ENCODE peak calls at places on chromosome 12, in eight cellular contexts. One of them, this sample, is unnamed.

GRCh38 chr12:76623929-76624328 is 64.4 kb upstream of the OSBPL8 start:
- DNase-seq in stimulated activated CD4-positive, alpha-beta T cell treated with anti-CD3 and anti-CD28 coated beads, Interleukin-2, amount 100 ng/mL, for 24 hours: no peak
- DNase-seq in ecto neural progenitor cell: no peak
- DNase-seq in A549: no peak
- DNase-seq in mucosa of descending colon: peak
- DNase-seq in iPS-NIHi11: no peak
- DNase-seq in adrenal gland: no peak
- DNase-seq in H9: no peak
- DNase-seq in this sample: no peak

GRCh38 chr12:47636908-47637780 is 68.7 kb downstream of the RPAP3 start:
- DNase-seq in iPS-NIHi11: peak
- DNase-seq in adrenal gland: no peak
- DNase-seq in ecto neural progenitor cell: peak
- DNase-seq in H9: peak
- DNase-seq in A549: peak
- DNase-seq in mucosa of descending colon: peak
- DNase-seq in stimulated activated CD4-positive, alpha-beta T cell treated with anti-CD3 and anti-CD28 coated beads, Interleukin-2, amount 100 ng/mL, for 24 hours: peak
- DNase-seq in this sample: peak

GRCh38 chr12:72273499-72273837 is 1.3 kb downstream of the TRHDE start:
- DNase-seq in iPS-NIHi11: peak
- DNase-seq in adrenal gland: no peak
- DNase-seq in ecto neural progenitor cell: peak
- DNase-seq in mucosa of descending colon: no peak
- DNase-seq in H9: no peak
- DNase-seq in stimulated activated CD4-positive, alpha-beta T cell treated with anti-CD3 and anti-CD28 coated beads, Interleukin-2, amount 100 ng/mL, for 24 hours: no peak
- DNase-seq in A549: no peak
- DNase-seq in this sample: peak

GRCh38 chr12:132479291-132479690 is 10.7 kb upstream of the FBRSL1 start:
- DNase-seq in stimulated activated CD4-positive, alpha-beta T cell treated with anti-CD3 and anti-CD28 coated beads, Interleukin-2, amount 100 ng/mL, for 24 hours: no peak
- DNase-seq in iPS-NIHi11: no peak
- DNase-seq in ecto neural progenitor cell: no peak
- DNase-seq in H9: no peak
- DNase-seq in A549: no peak
- DNase-seq in mucosa of descending colon: no peak
- DNase-seq in adrenal gland: no peak
- DNase-seq in this sample: no peak

GRCh38 chr12:108832208-108832607 is 25.2 kb downstream of the SSH1 start:
- DNase-seq in mucosa of descending colon: no peak
- DNase-seq in H9: no peak
- DNase-seq in stimulated activated CD4-positive, alpha-beta T cell treated with anti-CD3 and anti-CD28 coated beads, Interleukin-2, amount 100 ng/mL, for 24 hours: no peak
- DNase-seq in ecto neural progenitor cell: no peak
- DNase-seq in iPS-NIHi11: no peak
- DNase-seq in adrenal gland: no peak
- DNase-seq in A549: no peak
- DNase-seq in this sample: no peak

GRCh38 chr12:89883630-89884364 is 175.2 kb upstream of the ATP2B1 start:
- DNase-seq in mucosa of descending colon: no peak
- DNase-seq in stimulated activated CD4-positive, alpha-beta T cell treated with anti-CD3 and anti-CD28 coated beads, Interleukin-2, amount 100 ng/mL, for 24 hours: no peak
- DNase-seq in A549: no peak
- DNase-seq in adrenal gland: no peak
- DNase-seq in iPS-NIHi11: peak
- DNase-seq in ecto neural progenitor cell: peak
- DNase-seq in H9: peak
- DNase-seq in this sample: no peak

GRCh38 chr12:50082644-50083043 is 2.5 kb upstream of the SMARCD1 start:
- DNase-seq in mucosa of descending colon: peak
- DNase-seq in adrenal gland: no peak
- DNase-seq in iPS-NIHi11: no peak
- DNase-seq in ecto neural progenitor cell: no peak
- DNase-seq in A549: peak
- DNase-seq in H9: no peak
- DNase-seq in stimulated activated CD4-positive, alpha-beta T cell treated with anti-CD3 and anti-CD28 coated beads, Interleukin-2, amount 100 ng/mL, for 24 hours: no peak
- DNase-seq in this sample: no peak

GRCh38 chr12:13222076-13222475 is 25.6 kb downstream of the EMP1 start:
- DNase-seq in adrenal gland: no peak
- DNase-seq in stimulated activated CD4-positive, alpha-beta T cell treated with anti-CD3 and anti-CD28 coated beads, Interleukin-2, amount 100 ng/mL, for 24 hours: no peak
- DNase-seq in iPS-NIHi11: no peak
- DNase-seq in H9: no peak
- DNase-seq in mucosa of descending colon: peak
- DNase-seq in A549: peak
- DNase-seq in ecto neural progenitor cell: peak
- DNase-seq in this sample: no peak

GRCh38 chr12:76634074-76634570 is 74.6 kb upstream of the OSBPL8 start:
- DNase-seq in iPS-NIHi11: peak
- DNase-seq in A549: no peak
- DNase-seq in stimulated activated CD4-positive, alpha-beta T cell treated with anti-CD3 and anti-CD28 coated beads, Interleukin-2, amount 100 ng/mL, for 24 hours: no peak
- DNase-seq in mucosa of descending colon: no peak
- DNase-seq in adrenal gland: no peak
- DNase-seq in H9: no peak
- DNase-seq in ecto neural progenitor cell: no peak
- DNase-seq in this sample: no peak

GRCh38 chr12:131445184-131445974 is 265.5 kb upstream of the SFSWAP start:
- DNase-seq in H9: peak
- DNase-seq in mucosa of descending colon: no peak
- DNase-seq in stimulated activated CD4-positive, alpha-beta T cell treated with anti-CD3 and anti-CD28 coated beads, Interleukin-2, amount 100 ng/mL, for 24 hours: no peak
- DNase-seq in ecto neural progenitor cell: peak
- DNase-seq in adrenal gland: peak
- DNase-seq in A549: no peak
- DNase-seq in iPS-NIHi11: no peak
- DNase-seq in this sample: no peak

GRCh38 chr12:121632069-121632970 is 6.0 kb downstream of the ORAI1 start:
- DNase-seq in stimulated activated CD4-positive, alpha-beta T cell treated with anti-CD3 and anti-CD28 coated beads, Interleukin-2, amount 100 ng/mL, for 24 hours: no peak
- DNase-seq in ecto neural progenitor cell: no peak
- DNase-seq in adrenal gland: no peak
- DNase-seq in A549: no peak
- DNase-seq in iPS-NIHi11: no peak
- DNase-seq in mucosa of descending colon: no peak
- DNase-seq in H9: no peak
- DNase-seq in this sample: no peak

GRCh38 chr12:53989227-53990113 is 4.5 kb downstream of the HOXC10 start:
- DNase-seq in adrenal gland: no peak
- DNase-seq in iPS-NIHi11: no peak
- DNase-seq in A549: peak
- DNase-seq in H9: no peak
- DNase-seq in stimulated activated CD4-positive, alpha-beta T cell treated with anti-CD3 and anti-CD28 coated beads, Interleukin-2, amount 100 ng/mL, for 24 hours: no peak
- DNase-seq in ecto neural progenitor cell: no peak
- DNase-seq in mucosa of descending colon: peak
- DNase-seq in this sample: no peak

GRCh38 chr12:130671556-130671955 is 44.5 kb downstream of the RIMBP2 start:
- DNase-seq in ecto neural progenitor cell: no peak
- DNase-seq in A549: no peak
- DNase-seq in stimulated activated CD4-positive, alpha-beta T cell treated with anti-CD3 and anti-CD28 coated beads, Interleukin-2, amount 100 ng/mL, for 24 hours: no peak
- DNase-seq in mucosa of descending colon: no peak
- DNase-seq in iPS-NIHi11: no peak
- DNase-seq in H9: no peak
- DNase-seq in adrenal gland: no peak
- DNase-seq in this sample: no peak

GRCh38 chr12:104478396-104479140 is 21.8 kb downstream of the CHST11 start:
- DNase-seq in stimulated activated CD4-positive, alpha-beta T cell treated with anti-CD3 and anti-CD28 coated beads, Interleukin-2, amount 100 ng/mL, for 24 hours: no peak
- DNase-seq in mucosa of descending colon: no peak
- DNase-seq in iPS-NIHi11: no peak
- DNase-seq in H9: no peak
- DNase-seq in A549: no peak
- DNase-seq in adrenal gland: no peak
- DNase-seq in ecto neural progenitor cell: no peak
- DNase-seq in this sample: no peak

GRCh38 chr12:26803552-26803951 is 29.4 kb downstream of the ITPR2 start:
- DNase-seq in iPS-NIHi11: peak
- DNase-seq in mucosa of descending colon: no peak
- DNase-seq in ecto neural progenitor cell: no peak
- DNase-seq in adrenal gland: no peak
- DNase-seq in stimulated activated CD4-positive, alpha-beta T cell treated with anti-CD3 and anti-CD28 coated beads, Interleukin-2, amount 100 ng/mL, for 24 hours: no peak
- DNase-seq in H9: no peak
- DNase-seq in A549: peak
- DNase-seq in this sample: no peak

GRCh38 chr12:132170094-132170636 is 25.9 kb downstream of the NOC4L start:
- DNase-seq in H9: no peak
- DNase-seq in iPS-NIHi11: no peak
- DNase-seq in adrenal gland: no peak
- DNase-seq in stimulated activated CD4-positive, alpha-beta T cell treated with anti-CD3 and anti-CD28 coated beads, Interleukin-2, amount 100 ng/mL, for 24 hours: no peak
- DNase-seq in A549: no peak
- DNase-seq in ecto neural progenitor cell: no peak
- DNase-seq in mucosa of descending colon: no peak
- DNase-seq in this sample: no peak

GRCh38 chr12:86379337-86379736 is 123.1 kb upstream of the MGAT4C start:
- DNase-seq in mucosa of descending colon: no peak
- DNase-seq in stimulated activated CD4-positive, alpha-beta T cell treated with anti-CD3 and anti-CD28 coated beads, Interleukin-2, amount 100 ng/mL, for 24 hours: no peak
- DNase-seq in ecto neural progenitor cell: no peak
- DNase-seq in adrenal gland: no peak
- DNase-seq in A549: no peak
- DNase-seq in iPS-NIHi11: no peak
- DNase-seq in H9: no peak
- DNase-seq in this sample: no peak

GRCh38 chr12:26845984-26846383 is 13.0 kb upstream of the ITPR2 start:
- DNase-seq in H9: no peak
- DNase-seq in stimulated activated CD4-positive, alpha-beta T cell treated with anti-CD3 and anti-CD28 coated beads, Interleukin-2, amount 100 ng/mL, for 24 hours: no peak
- DNase-seq in adrenal gland: peak
- DNase-seq in iPS-NIHi11: no peak
- DNase-seq in mucosa of descending colon: no peak
- DNase-seq in A549: no peak
- DNase-seq in ecto neural progenitor cell: no peak
- DNase-seq in this sample: no peak

GRCh38 chr12:94768398-94769039 is 118.2 kb upstream of the TMCC3 start:
- DNase-seq in H9: no peak
- DNase-seq in A549: no peak
- DNase-seq in stimulated activated CD4-positive, alpha-beta T cell treated with anti-CD3 and anti-CD28 coated beads, Interleukin-2, amount 100 ng/mL, for 24 hours: no peak
- DNase-seq in mucosa of descending colon: no peak
- DNase-seq in ecto neural progenitor cell: no peak
- DNase-seq in adrenal gland: no peak
- DNase-seq in iPS-NIHi11: no peak
- DNase-seq in this sample: no peak

GRCh38 chr12:128708789-128709188 is 115.0 kb downstream of the SLC15A4 start:
- DNase-seq in stimulated activated CD4-positive, alpha-beta T cell treated with anti-CD3 and anti-CD28 coated beads, Interleukin-2, amount 100 ng/mL, for 24 hours: no peak
- DNase-seq in adrenal gland: no peak
- DNase-seq in mucosa of descending colon: no peak
- DNase-seq in A549: no peak
- DNase-seq in iPS-NIHi11: no peak
- DNase-seq in H9: no peak
- DNase-seq in ecto neural progenitor cell: no peak
- DNase-seq in this sample: no peak

GRCh38 chr12:44299524-44299923 is 463.6 kb downstream of the TMEM117 start:
- DNase-seq in ecto neural progenitor cell: no peak
- DNase-seq in A549: no peak
- DNase-seq in adrenal gland: no peak
- DNase-seq in H9: no peak
- DNase-seq in mucosa of descending colon: no peak
- DNase-seq in stimulated activated CD4-positive, alpha-beta T cell treated with anti-CD3 and anti-CD28 coated beads, Interleukin-2, amount 100 ng/mL, for 24 hours: no peak
- DNase-seq in iPS-NIHi11: peak
- DNase-seq in this sample: no peak

GRCh38 chr12:65269603-65270002 is 8.9 kb upstream of the MSRB3 start:
- DNase-seq in H9: no peak
- DNase-seq in mucosa of descending colon: no peak
- DNase-seq in ecto neural progenitor cell: no peak
- DNase-seq in stimulated activated CD4-positive, alpha-beta T cell treated with anti-CD3 and anti-CD28 coated beads, Interleukin-2, amount 100 ng/mL, for 24 hours: no peak
- DNase-seq in iPS-NIHi11: no peak
- DNase-seq in adrenal gland: no peak
- DNase-seq in A549: no peak
- DNase-seq in this sample: no peak

GRCh38 chr12:26293612-26294011 is 98.2 kb downstream of the SSPN start:
- DNase-seq in adrenal gland: no peak
- DNase-seq in H9: no peak
- DNase-seq in mucosa of descending colon: no peak
- DNase-seq in stimulated activated CD4-positive, alpha-beta T cell treated with anti-CD3 and anti-CD28 coated beads, Interleukin-2, amount 100 ng/mL, for 24 hours: no peak
- DNase-seq in ecto neural progenitor cell: no peak
- DNase-seq in iPS-NIHi11: no peak
- DNase-seq in A549: no peak
- DNase-seq in this sample: no peak

GRCh38 chr12:32116897-32117296 is 10.2 kb downstream of the BICD1 start:
- DNase-seq in ecto neural progenitor cell: no peak
- DNase-seq in stimulated activated CD4-positive, alpha-beta T cell treated with anti-CD3 and anti-CD28 coated beads, Interleukin-2, amount 100 ng/mL, for 24 hours: no peak
- DNase-seq in adrenal gland: no peak
- DNase-seq in H9: peak
- DNase-seq in iPS-NIHi11: no peak
- DNase-seq in mucosa of descending colon: no peak
- DNase-seq in A549: no peak
- DNase-seq in this sample: no peak

GRCh38 chr12:64098709-64099354 is 123.3 kb downstream of the KICS2 start:
- DNase-seq in iPS-NIHi11: no peak
- DNase-seq in ecto neural progenitor cell: no peak
- DNase-seq in adrenal gland: peak
- DNase-seq in stimulated activated CD4-positive, alpha-beta T cell treated with anti-CD3 and anti-CD28 coated beads, Interleukin-2, amount 100 ng/mL, for 24 hours: no peak
- DNase-seq in H9: no peak
- DNase-seq in A549: no peak
- DNase-seq in mucosa of descending colon: no peak
- DNase-seq in this sample: no peak

GRCh38 chr12:108340037-108340436 is 926 bp upstream of the CMKLR1 start:
- DNase-seq in stimulated activated CD4-positive, alpha-beta T cell treated with anti-CD3 and anti-CD28 coated beads, Interleukin-2, amount 100 ng/mL, for 24 hours: no peak
- DNase-seq in ecto neural progenitor cell: no peak
- DNase-seq in H9: no peak
- DNase-seq in iPS-NIHi11: no peak
- DNase-seq in mucosa of descending colon: no peak
- DNase-seq in A549: no peak
- DNase-seq in adrenal gland: peak
- DNase-seq in this sample: no peak

GRCh38 chr12:42162198-42162597 is 17.5 kb upstream of the GXYLT1 start:
- DNase-seq in H9: no peak
- DNase-seq in iPS-NIHi11: no peak
- DNase-seq in ecto neural progenitor cell: no peak
- DNase-seq in adrenal gland: no peak
- DNase-seq in stimulated activated CD4-positive, alpha-beta T cell treated with anti-CD3 and anti-CD28 coated beads, Interleukin-2, amount 100 ng/mL, for 24 hours: no peak
- DNase-seq in A549: peak
- DNase-seq in mucosa of descending colon: no peak
- DNase-seq in this sample: no peak

GRCh38 chr12:3107071-3107583 is 29.9 kb downstream of the TSPAN9 start:
- DNase-seq in adrenal gland: peak
- DNase-seq in iPS-NIHi11: no peak
- DNase-seq in A549: no peak
- DNase-seq in H9: peak
- DNase-seq in mucosa of descending colon: no peak
- DNase-seq in stimulated activated CD4-positive, alpha-beta T cell treated with anti-CD3 and anti-CD28 coated beads, Interleukin-2, amount 100 ng/mL, for 24 hours: no peak
- DNase-seq in ecto neural progenitor cell: no peak
- DNase-seq in this sample: peak

GRCh38 chr12:34402899-34403705 is 380.8 kb downstream of the ALG10 start:
- DNase-seq in adrenal gland: peak
- DNase-seq in stimulated activated CD4-positive, alpha-beta T cell treated with anti-CD3 and anti-CD28 coated beads, Interleukin-2, amount 100 ng/mL, for 24 hours: peak
- DNase-seq in H9: peak
- DNase-seq in A549: no peak
- DNase-seq in mucosa of descending colon: no peak
- DNase-seq in iPS-NIHi11: peak
- DNase-seq in ecto neural progenitor cell: peak
- DNase-seq in this sample: peak

GRCh38 chr12:25496098-25496587 is 56.9 kb downstream of the LMNTD1 start:
- DNase-seq in adrenal gland: no peak
- DNase-seq in A549: no peak
- DNase-seq in ecto neural progenitor cell: no peak
- DNase-seq in H9: no peak
- DNase-seq in mucosa of descending colon: no peak
- DNase-seq in stimulated activated CD4-positive, alpha-beta T cell treated with anti-CD3 and anti-CD28 coated beads, Interleukin-2, amount 100 ng/mL, for 24 hours: no peak
- DNase-seq in iPS-NIHi11: no peak
- DNase-seq in this sample: no peak

GRCh38 chr12:81296556-81297305 is 218.9 kb downstream of the ACSS3 start:
- DNase-seq in stimulated activated CD4-positive, alpha-beta T cell treated with anti-CD3 and anti-CD28 coated beads, Interleukin-2, amount 100 ng/mL, for 24 hours: no peak
- DNase-seq in mucosa of descending colon: peak
- DNase-seq in H9: no peak
- DNase-seq in iPS-NIHi11: no peak
- DNase-seq in adrenal gland: no peak
- DNase-seq in ecto neural progenitor cell: no peak
- DNase-seq in A549: peak
- DNase-seq in this sample: no peak

GRCh38 chr12:6264402-6265037 is 46.0 kb upstream of the PLEKHG6 start:
- DNase-seq in ecto neural progenitor cell: no peak
- DNase-seq in stimulated activated CD4-positive, alpha-beta T cell treated with anti-CD3 and anti-CD28 coated beads, Interleukin-2, amount 100 ng/mL, for 24 hours: no peak
- DNase-seq in mucosa of descending colon: peak
- DNase-seq in adrenal gland: no peak
- DNase-seq in iPS-NIHi11: no peak
- DNase-seq in H9: no peak
- DNase-seq in A549: no peak
- DNase-seq in this sample: no peak

GRCh38 chr12:20260864-20261263 is 107.5 kb upstream of the PDE3A start:
- DNase-seq in H9: no peak
- DNase-seq in ecto neural progenitor cell: no peak
- DNase-seq in mucosa of descending colon: no peak
- DNase-seq in A549: no peak
- DNase-seq in adrenal gland: no peak
- DNase-seq in stimulated activated CD4-positive, alpha-beta T cell treated with anti-CD3 and anti-CD28 coated beads, Interleukin-2, amount 100 ng/mL, for 24 hours: no peak
- DNase-seq in iPS-NIHi11: no peak
- DNase-seq in this sample: no peak

GRCh38 chr12:113802966-113803828 is 162.9 kb downstream of the RBM19 start:
- DNase-seq in ecto neural progenitor cell: no peak
- DNase-seq in stimulated activated CD4-positive, alpha-beta T cell treated with anti-CD3 and anti-CD28 coated beads, Interleukin-2, amount 100 ng/mL, for 24 hours: no peak
- DNase-seq in mucosa of descending colon: no peak
- DNase-seq in H9: no peak
- DNase-seq in A549: no peak
- DNase-seq in adrenal gland: no peak
- DNase-seq in iPS-NIHi11: no peak
- DNase-seq in this sample: no peak